ENCODE peak calls at places on chromosomes 2 and 18, in five cellular contexts. I is activated T-cell treated with anti-CD3 and anti-CD28 coated beads, Interleukin-2, amount 50 U/mL, for 72 hours; A is tibial nerve; E is choroid plexus epithelial cell; C is astrocyte of the cerebellum. U is an unnamed sample.

GRCh38 chr2:17628349-17629261 is 88.1 kb downstream of the VSNL1 start:
- DNase-seq in I (no peak), A (no peak), E (peak; percentile 42), C (peak; percentile 81), U (no peak)

GRCh38 chr2:27959496-27959895 is 69.0 kb downstream of the BABAM2 start:
- DNase-seq in I (no peak), A (peak; percentile 85), E (peak; percentile 74), C (no peak), U (peak; percentile 66)

GRCh38 chr2:38017836-38018235 is 58.1 kb downstream of the CYP1B1 start:
- DNase-seq in I (no peak), A (no peak), E (no peak), C (no peak), U (no peak)

GRCh38 chr2:149858916-149859634 is 271.5 kb upstream of the MMADHC start:
- DNase-seq in I (no peak), A (peak; percentile 44), E (peak; percentile 66), C (no peak), U (peak; percentile 85)

GRCh38 chr18:8860845-8861642 is 155.7 kb downstream of the MTCL1 start:
- DNase-seq in I (no peak), A (no peak), E (no peak), C (no peak), U (no peak)

GRCh38 chr18:49758263-49758610 is 55.1 kb downstream of the ACAA2 start:
- DNase-seq in I (no peak), A (no peak), E (no peak), C (no peak), U (no peak)

GRCh38 chr2:23554054-23554697 is 169.2 kb downstream of the KLHL29 start:
- DNase-seq in I (no peak), A (peak; percentile 63), E (peak; percentile 39), C (no peak), U (no peak)

GRCh38 chr2:174729797-174730529 is 34.3 kb downstream of the CHRNA1 start:
- DNase-seq in I (peak; percentile 54), A (no peak), E (peak; percentile 26), C (no peak), U (peak; percentile 20)

GRCh38 chr2:236939751-236940229 is 145.9 kb upstream of the COPS8 start:
- DNase-seq in I (no peak), A (no peak), E (no peak), C (no peak), U (no peak)

GRCh38 chr2:187774551-187775071 is 220.4 kb upstream of the TFPI start:
- DNase-seq in I (no peak), A (no peak), E (peak; percentile 66), C (peak; percentile 41), U (peak; percentile 55)

GRCh38 chr2:212646698-212647097 is 108.1 kb upstream of the ERBB4 start:
- DNase-seq in I (no peak), A (no peak), E (peak; percentile 55), C (peak; percentile 43), U (peak; percentile 44)

GRCh38 chr2:172969609-172970008 is 106.0 kb upstream of the MAP3K20 start:
- DNase-seq in I (no peak), A (no peak), E (no peak), C (no peak), U (no peak)

GRCh38 chr2:96249654-96250053 is 16.1 kb downstream of the TMEM127 start:
- DNase-seq in I (no peak), A (peak; percentile 63), E (peak; percentile 62), C (no peak), U (peak; percentile 70)

GRCh38 chr18:7755753-7756475 is 188.8 kb downstream of the PTPRM start:
- DNase-seq in I (no peak), A (no peak), E (peak; percentile 79), C (no peak), U (peak; percentile 41)

GRCh38 chr18:9418047-9418690 is 57.1 kb upstream of the RALBP1 start:
- DNase-seq in I (no peak), A (no peak), E (no peak), C (no peak), U (no peak)

GRCh38 chr2:240203842-240204270 is 63.4 kb upstream of the OTOS start:
- DNase-seq in I (no peak), A (no peak), E (no peak), C (no peak), U (no peak)

GRCh38 chr2:10344105-10345066 is 41.7 kb downstream of the HPCAL1 start:
- DNase-seq in I (no peak), A (no peak), E (no peak), C (no peak), U (peak; percentile 34)

GRCh38 chr18:12239426-12239825 is 14.7 kb upstream of the CIDEA start:
- DNase-seq in I (no peak), A (no peak), E (peak; percentile 13), C (no peak), U (no peak)

U was measured in fibroblast of villous mesenchyme.